ENCODE peak calls at places on chromosomes 2 and 18, in nine cellular contexts. N is activated CD8-positive, alpha-beta memory T cell treated with anti-CD3 and anti-CD28 coated beads for 1 hour; B is T-helper 1 cell; Z is SK-N-SH; O is iris pigment epithelial cell; U is spleen; W is NCI-H1105; Y is GM20000; M is cerebellar cortex. C is an unnamed sample.

GRCh38 chr2:216584112-216584511 is 49.1 kb upstream of the IGFBP2 start:
- DNase-seq in N (no peak), B (no peak), Z (no peak), O (no peak), U (no peak), W (no peak), Y (no peak), M (no peak), C (no peak)

GRCh38 chr2:166074430-166074829 is 53.4 kb downstream of the SCN1A start:
- DNase-seq in N (no peak), B (no peak), Z (peak; percentile 16), O (no peak), U (no peak), W (peak; percentile 90), Y (no peak), M (no peak), C (no peak)

GRCh38 chr18:27165412-27165811 is 19.7 kb downstream of the CHST9 start:
- DNase-seq in N (no peak), B (no peak), Z (no peak), O (no peak), U (no peak), W (no peak), Y (no peak), M (no peak), C (no peak)

GRCh38 chr2:45651415-45652089 is at the start of gene PRKCE:
- DNase-seq in N (peak; percentile 40), B (no peak), Z (peak; percentile 91), O (peak; percentile 22), U (peak; percentile 93), W (no peak), Y (peak; percentile 38), M (peak; percentile 44), C (no peak)

GRCh38 chr2:105324732-105325131 is 4.8 kb downstream of the TGFBRAP1 start:
- DNase-seq in N (no peak), B (no peak), Z (no peak), O (peak; percentile 94), U (no peak), W (no peak), Y (no peak), M (no peak), C (peak; percentile 94)

GRCh38 chr18:31244737-31245432 is 73.1 kb upstream of the DSG1 start:
- DNase-seq in N (no peak), B (no peak), Z (no peak), O (peak; percentile 31), U (no peak), W (no peak), Y (no peak), M (no peak), C (peak; percentile 71)

GRCh38 chr2:44933434-44933951 is 8.0 kb upstream of the SIX3 start:
- DNase-seq in N (no peak), B (no peak), Z (peak; percentile 58), O (no peak), U (no peak), W (no peak), Y (no peak), M (no peak), C (no peak)

GRCh38 chr2:106094101-106094860 is 99.8 kb downstream of the UXS1 start:
- DNase-seq in N (no peak), B (peak; percentile 40), Z (no peak), O (no peak), U (no peak), W (no peak), Y (no peak), M (no peak), C (no peak)

GRCh38 chr2:23291274-23291673 is 93.7 kb upstream of the KLHL29 start:
- DNase-seq in N (no peak), B (no peak), Z (no peak), O (no peak), U (no peak), W (no peak), Y (no peak), M (no peak), C (no peak)

GRCh38 chr2:176518823-176519222 is 249.6 kb downstream of the MTX2 start:
- DNase-seq in N (no peak), B (no peak), Z (peak; percentile 60), O (no peak), U (peak; percentile 73), W (no peak), Y (no peak), M (no peak), C (no peak)

GRCh38 chr2:41993086-41993812 is 54.6 kb upstream of the PKDCC start:
- DNase-seq in N (no peak), B (no peak), Z (no peak), O (no peak), U (no peak), W (no peak), Y (no peak), M (no peak), C (no peak)

GRCh38 chr2:10146366-10147005 is 23.9 kb downstream of the RRM2 start:
- DNase-seq in N (no peak), B (no peak), Z (no peak), O (no peak), U (peak; percentile 42), W (no peak), Y (no peak), M (no peak), C (no peak)

GRCh38 chr2:106839849-106840595 is 45.9 kb downstream of the ST6GAL2 start:
- DNase-seq in N (no peak), B (no peak), Z (peak; percentile 68), O (peak; percentile 14), U (no peak), W (no peak), Y (no peak), M (no peak), C (peak; percentile 42)

GRCh38 chr2:226970362-226970761 is 134.5 kb downstream of the RHBDD1 start:
- DNase-seq in N (no peak), B (no peak), Z (no peak), O (no peak), U (no peak), W (no peak), Y (no peak), M (no peak), C (no peak)

GRCh38 chr2:181077128-181077709 is 96.8 kb downstream of the UBE2E3 start:
- DNase-seq in N (no peak), B (no peak), Z (peak; percentile 37), O (peak; percentile 56), U (no peak), W (peak; percentile 16), Y (peak; percentile 49), M (peak; percentile 76), C (peak; percentile 51)

GRCh38 chr18:63488160-63488559 is 11.4 kb downstream of the SERPINB5 start:
- DNase-seq in N (no peak), B (no peak), Z (no peak), O (no peak), U (no peak), W (no peak), Y (no peak), M (no peak), C (no peak)

GRCh38 chr18:37304012-37304680 is 261.5 kb downstream of the CELF4 start:
- DNase-seq in N (no peak), B (no peak), Z (peak; percentile 50), O (no peak), U (no peak), W (no peak), Y (no peak), M (no peak), C (no peak)

GRCh38 chr2:215003001-215003400 is 135.4 kb downstream of the ABCA12 start:
- DNase-seq in N (no peak), B (no peak), Z (no peak), O (peak; percentile 4), U (no peak), W (no peak), Y (no peak), M (no peak), C (peak; percentile 10)

GRCh38 chr2:207491086-207491485 is 38.7 kb upstream of the CREB1 start:
- DNase-seq in N (no peak), B (no peak), Z (no peak), O (no peak), U (no peak), W (no peak), Y (no peak), M (no peak), C (no peak)

GRCh38 chr2:189369566-189369965 is 71.7 kb upstream of the WDR75 start:
- DNase-seq in N (no peak), B (no peak), Z (no peak), O (peak; percentile 84), U (no peak), W (no peak), Y (no peak), M (no peak), C (peak; percentile 52)

GRCh38 chr2:191719938-191720337 is 42.0 kb downstream of the NABP1 start:
- DNase-seq in N (no peak), B (no peak), Z (no peak), O (no peak), U (no peak), W (no peak), Y (no peak), M (no peak), C (no peak)

GRCh38 chr18:49728542-49728941 is 84.8 kb downstream of the ACAA2 start:
- DNase-seq in N (no peak), B (no peak), Z (peak; percentile 48), O (peak; percentile 50), U (no peak), W (peak; percentile 3), Y (peak; percentile 67), M (peak; percentile 52), C (peak; percentile 41)

C was measured in amniotic epithelial cell.